ENCODE peak calls at places on chromosome 6, in four cellular contexts. One of them, this sample, is unnamed.
A peak's percentile ranks its signal among the peaks of the same experiment; 100 is the strongest.

GRCh38 chr6:10733151-10733715 is 10.4 kb downstream of the TMEM14C start:
- DNase-seq in H1: peak; percentile 35
- DNase-seq in HepG2: no peak
- DNase-seq in GM12878: no peak
- DNase-seq in this sample: no peak

GRCh38 chr6:105771313-105771970 is 314.7 kb upstream of the PRDM1 start:
- DNase-seq in GM12878: no peak
- DNase-seq in H1: no peak
- DNase-seq in HepG2: no peak
- DNase-seq in this sample: no peak

GRCh38 chr6:110746680-110747079 is 68.6 kb downstream of the CDK19 start:
- DNase-seq in GM12878: no peak
- DNase-seq in H1: no peak
- DNase-seq in HepG2: peak; percentile 93
- DNase-seq in this sample: no peak

GRCh38 chr6:117481278-117481925 is 1.1 kb upstream of the DCBLD1 start:
- DNase-seq in GM12878: no peak
- DNase-seq in HepG2: peak; percentile 84
- DNase-seq in H1: peak; percentile 51
- DNase-seq in this sample: no peak

GRCh38 chr6:38156818-38157565 is 337.5 kb downstream of the ZFAND3 start:
- DNase-seq in H1: no peak
- DNase-seq in GM12878: no peak
- DNase-seq in HepG2: no peak
- DNase-seq in this sample: no peak

GRCh38 chr6:582370-582769 is 74.5 kb downstream of the HUS1B start:
- DNase-seq in HepG2: peak; percentile 56
- DNase-seq in H1: peak; percentile 63
- DNase-seq in GM12878: no peak
- DNase-seq in this sample: no peak

GRCh38 chr6:85118233-85118632 is 331.6 kb upstream of the NT5E start:
- DNase-seq in HepG2: no peak
- DNase-seq in H1: peak; percentile 54
- DNase-seq in GM12878: no peak
- DNase-seq in this sample: no peak

GRCh38 chr6:37169458-37170272 is at the start of gene PIM1:
- DNase-seq in HepG2: peak; percentile 98
- DNase-seq in GM12878: peak; percentile 62
- DNase-seq in H1: peak; percentile 93
- DNase-seq in this sample: peak; percentile 92

GRCh38 chr6:64732888-64733287 is 974.1 kb downstream of the EYS start:
- DNase-seq in HepG2: peak; percentile 9
- DNase-seq in H1: no peak
- DNase-seq in GM12878: no peak
- DNase-seq in this sample: no peak

GRCh38 chr6:148758492-148758891 is 11.7 kb downstream of the UST start:
- DNase-seq in H1: no peak
- DNase-seq in HepG2: no peak
- DNase-seq in GM12878: peak; percentile 98
- DNase-seq in this sample: peak; percentile 27

GRCh38 chr6:145213614-145214013 is 521.7 kb downstream of the EPM2A start:
- DNase-seq in H1: no peak
- DNase-seq in HepG2: no peak
- DNase-seq in GM12878: peak; percentile 7
- DNase-seq in this sample: no peak

GRCh38 chr6:34982424-34982852 is 93.4 kb downstream of the ANKS1A start:
- DNase-seq in HepG2: peak; percentile 30
- DNase-seq in H1: no peak
- DNase-seq in GM12878: no peak
- DNase-seq in this sample: no peak

GRCh38 chr6:34984416-34984815 is 95.4 kb downstream of the ANKS1A start:
- DNase-seq in HepG2: no peak
- DNase-seq in H1: no peak
- DNase-seq in GM12878: no peak
- DNase-seq in this sample: no peak

GRCh38 chr6:34990971-34991560 is 102.0 kb downstream of the ANKS1A start:
- DNase-seq in HepG2: no peak
- DNase-seq in H1: no peak
- DNase-seq in GM12878: no peak
- DNase-seq in this sample: no peak

GRCh38 chr6:34985236-34985635 is 96.2 kb downstream of the ANKS1A start:
- DNase-seq in H1: no peak
- DNase-seq in GM12878: no peak
- DNase-seq in HepG2: no peak
- DNase-seq in this sample: no peak

GRCh38 chr6:34986845-34987246 is 97.8 kb downstream of the ANKS1A start:
- DNase-seq in GM12878: no peak
- DNase-seq in HepG2: peak; percentile 71
- DNase-seq in H1: peak; percentile 77
- DNase-seq in this sample: peak; percentile 42
- TF ChIP-seq TAF1 in GM12878: no peak
- TF ChIP-seq TAF1 in HepG2: no peak
- TF ChIP-seq TAF1 in H1: no peak
- TF ChIP-seq TAF1 in this sample: no peak

GRCh38 chr6:139742671-139743070 is 368.2 kb upstream of the CITED2 start:
- DNase-seq in H1: no peak
- DNase-seq in HepG2: no peak
- DNase-seq in GM12878: no peak
- DNase-seq in this sample: no peak

GRCh38 chr6:139747154-139747553 is 372.7 kb upstream of the CITED2 start:
- DNase-seq in GM12878: no peak
- DNase-seq in H1: no peak
- DNase-seq in HepG2: no peak
- DNase-seq in this sample: no peak

GRCh38 chr6:139744038-139744437 is 369.6 kb upstream of the CITED2 start:
- DNase-seq in HepG2: no peak
- DNase-seq in GM12878: no peak
- DNase-seq in H1: no peak
- DNase-seq in this sample: no peak

GRCh38 chr6:139744891-139745290 is 370.4 kb upstream of the CITED2 start:
- DNase-seq in H1: no peak
- DNase-seq in HepG2: no peak
- DNase-seq in GM12878: no peak
- DNase-seq in this sample: no peak

DNA sequence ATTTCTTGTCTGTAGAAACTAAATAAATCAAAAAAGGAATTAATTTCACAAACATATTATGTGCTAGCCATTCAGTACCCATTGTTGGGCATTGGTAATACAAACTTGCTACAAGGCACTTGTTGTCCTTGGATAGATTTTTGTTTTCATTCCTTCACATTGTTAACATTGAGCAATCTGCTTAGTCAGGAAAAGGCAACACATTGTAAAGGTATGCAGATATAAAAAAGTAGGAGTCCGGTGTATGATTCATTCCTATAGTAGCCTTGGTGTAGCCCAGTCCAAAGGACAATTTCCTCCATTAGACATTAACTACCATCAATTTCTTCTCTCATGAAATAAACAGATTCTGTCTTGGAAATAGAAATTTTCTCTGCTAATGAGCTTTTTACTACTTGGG is 369.2 kb upstream of the CITED2 start:
- DNase-seq in GM12878: no peak
- DNase-seq in HepG2: peak; percentile 64
- DNase-seq in H1: no peak
- DNase-seq in this sample: no peak
- TF ChIP-seq POLR2A in GM12878: no peak
- TF ChIP-seq POLR2A in HepG2: no peak
- TF ChIP-seq POLR2A in H1: no peak
- TF ChIP-seq POLR2A in this sample: no peak

DNA sequence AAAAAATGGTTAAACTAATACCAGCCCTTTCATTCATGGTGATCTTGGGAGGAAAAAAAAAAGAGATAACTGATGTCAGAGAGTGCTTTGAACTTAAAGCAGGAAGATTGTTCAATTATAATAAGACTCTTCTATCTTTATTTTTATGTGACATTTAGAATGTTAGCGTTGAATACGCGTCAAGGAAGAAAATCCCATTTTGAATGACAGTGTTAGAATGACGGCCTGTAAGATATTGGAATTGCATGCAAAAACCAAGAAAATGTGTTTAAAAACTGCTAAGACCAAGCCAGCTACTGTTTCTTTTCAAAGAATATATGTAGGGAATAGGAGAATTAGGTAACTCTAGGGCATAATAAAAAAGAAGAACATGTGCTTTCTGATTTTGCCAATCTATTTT is 123.0 kb downstream of the CARMIL1 start:
- DNase-seq in HepG2: no peak
- DNase-seq in H1: no peak
- DNase-seq in GM12878: no peak
- DNase-seq in this sample: no peak
- TF ChIP-seq POLR2AphosphoS5 in HepG2: no peak
- TF ChIP-seq POLR2AphosphoS5 in H1: no peak
- TF ChIP-seq POLR2AphosphoS5 in GM12878: no peak
- TF ChIP-seq POLR2AphosphoS5 in this sample: no peak

GRCh38 chr6:79810878-79811277 is 136.5 kb downstream of the ELOVL4 start:
- DNase-seq in HepG2: no peak
- DNase-seq in GM12878: no peak
- DNase-seq in H1: no peak
- DNase-seq in this sample: no peak
- TF ChIP-seq TAF1 in HepG2: no peak
- TF ChIP-seq TAF1 in GM12878: no peak
- TF ChIP-seq TAF1 in H1: no peak
- TF ChIP-seq TAF1 in this sample: no peak

GRCh38 chr6:29142349-29142748 is 28.4 kb upstream of the OR2J2 start:
- DNase-seq in HepG2: no peak
- DNase-seq in H1: no peak
- DNase-seq in GM12878: no peak
- DNase-seq in this sample: no peak
- TF ChIP-seq POLR2A in HepG2: no peak
- TF ChIP-seq POLR2A in H1: no peak
- TF ChIP-seq POLR2A in GM12878: no peak
- TF ChIP-seq POLR2A in this sample: no peak

GRCh38 chr6:53238311-53238710 is 89.7 kb upstream of the GCM1 start:
- DNase-seq in HepG2: no peak
- DNase-seq in GM12878: no peak
- DNase-seq in H1: no peak
- DNase-seq in this sample: no peak
- TF ChIP-seq POLR2AphosphoS5 in HepG2: no peak
- TF ChIP-seq POLR2AphosphoS5 in GM12878: no peak
- TF ChIP-seq POLR2AphosphoS5 in H1: no peak
- TF ChIP-seq POLR2AphosphoS5 in this sample: no peak